ENCODE peak calls at places on chromosomes 7 and 10, in four cellular contexts. H is OCI-LY7, F is body of pancreas, U is fibroblast of pulmonary artery. V is an unnamed sample.

GRCh38 chr10:68871731-68872342 is 29.3 kb upstream of the DDX50 start:
- DNase-seq in H (no peak), F (no peak), U (peak; percentile 56), V (peak; percentile 82)

GRCh38 chr7:27148031-27148775 is 629 bp upstream of the HOXA6 start:
- DNase-seq in H (no peak), F (no peak), U (no peak), V (no peak)

GRCh38 chr7:69591805-69592204 is 6.5 kb upstream of the AUTS2 start:
- DNase-seq in H (no peak), F (no peak), U (no peak), V (no peak)

GRCh38 chr7:142598297-142598696 is 151.0 kb upstream of the PRSS1 start:
- DNase-seq in H (no peak), F (no peak), U (no peak), V (no peak)

GRCh38 chr7:51033722-51034530 is 251.2 kb upstream of the GRB10 start:
- DNase-seq in H (no peak), F (peak; percentile 36), U (no peak), V (no peak)

GRCh38 chr7:134515569-134516468 is 11.5 kb upstream of the AKR1B10 start:
- DNase-seq in H (no peak), F (no peak), U (peak; percentile 85), V (peak; percentile 68)

GRCh38 chr7:33556471-33556870 is 348.9 kb upstream of the BMPER start:
- DNase-seq in H (no peak), F (no peak), U (no peak), V (no peak)

GRCh38 chr10:73043766-73044377 is 52.8 kb downstream of the P4HA1 start:
- DNase-seq in H (no peak), F (no peak), U (no peak), V (no peak)

GRCh38 chr7:2668401-2668800 is 19.6 kb upstream of the AMZ1 start:
- DNase-seq in H (no peak), F (no peak), U (peak; percentile 90), V (no peak)

GRCh38 chr7:131197920-131198610 is 129.6 kb upstream of the MKLN1 start:
- DNase-seq in H (no peak), F (no peak), U (no peak), V (no peak)

GRCh38 chr10:57992321-57993077 is 275.2 kb downstream of the IPMK start:
- DNase-seq in H (no peak), F (peak; percentile 9), U (peak; percentile 22), V (peak; percentile 84)

GRCh38 chr7:39741942-39742623 is 118.7 kb downstream of the RALA start:
- DNase-seq in H (no peak), F (peak; percentile 32), U (peak; percentile 31), V (no peak)

GRCh38 chr10:46291817-46292572 is 5.2 kb downstream of the ANTXRL start:
- DNase-seq in H (no peak), F (no peak), U (no peak), V (no peak)

GRCh38 chr7:42661312-42661711 is 250.6 kb downstream of the C7orf25 start:
- DNase-seq in H (no peak), F (no peak), U (peak; percentile 88), V (peak; percentile 22)

GRCh38 chr10:60883187-60883586 is 60.8 kb downstream of the RHOBTB1 start:
- DNase-seq in H (peak; percentile 12), F (peak; percentile 55), U (peak; percentile 54), V (no peak)

GRCh38 chr7:140640727-140641531 is at the start of gene DENND2A:
- DNase-seq in H (no peak), F (peak; percentile 74), U (peak; percentile 58), V (no peak)

GRCh38 chr7:67636363-67637355 is 640.0 kb downstream of the TYW1 start:
- DNase-seq in H (no peak), F (peak; percentile 8), U (no peak), V (no peak)

GRCh38 chr10:14562615-14563214 is 212.0 kb downstream of the FAM107B start:
- DNase-seq in H (no peak), F (no peak), U (no peak), V (no peak)

GRCh38 chr10:14560794-14561765 is 213.6 kb downstream of the FAM107B start:
- DNase-seq in H (no peak), F (no peak), U (no peak), V (no peak)

GRCh38 chr10:14558025-14558424 is 216.7 kb downstream of the FAM107B start:
- DNase-seq in H (no peak), F (no peak), U (no peak), V (no peak)

GRCh38 chr10:14562197-14562596 is 212.5 kb downstream of the FAM107B start:
- DNase-seq in H (no peak), F (no peak), U (no peak), V (no peak)

GRCh38 chr10:14560274-14560673 is 214.4 kb downstream of the FAM107B start:
- DNase-seq in H (peak; percentile 74), F (no peak), U (peak; percentile 53), V (no peak)
- TF ChIP-seq CTCF in H (peak; percentile 68), F (no peak), U (peak; percentile 13), V (peak; percentile 32)

GRCh38 chr10:48890904-48891839 is 48.5 kb downstream of the LRRC18 start:
- DNase-seq in H (no peak), F (no peak), U (peak; percentile 6), V (no peak)

GRCh38 chr10:48898426-48898825 is 41.2 kb downstream of the LRRC18 start:
- DNase-seq in H (no peak), F (no peak), U (no peak), V (no peak)

GRCh38 chr10:48897438-48897790 is 42.2 kb downstream of the LRRC18 start:
- DNase-seq in H (no peak), F (no peak), U (no peak), V (no peak)

GRCh38 chr10:48896756-48897437 is 42.7 kb downstream of the LRRC18 start:
- DNase-seq in H (no peak), F (no peak), U (no peak), V (no peak)

GRCh38 chr10:48895198-48895720 is 44.4 kb downstream of the LRRC18 start:
- DNase-seq in H (no peak), F (no peak), U (no peak), V (no peak)
- TF ChIP-seq CTCF in H (no peak), F (no peak), U (no peak), V (no peak)

GRCh38 chr7:4765776-4766490 is 9.5 kb upstream of the AP5Z1 start:
- DNase-seq in H (no peak), F (no peak), U (no peak), V (no peak)
- TF ChIP-seq CTCF in H (peak; percentile 59), F (no peak), U (peak; percentile 34), V (peak; percentile 33)

GRCh38 chr10:43683451-43684197 is 34.9 kb upstream of the ZNF32 start:
- DNase-seq in H (peak; percentile 39), F (peak; percentile 55), U (peak; percentile 13), V (no peak)
- TF ChIP-seq CTCF in H (peak; percentile 81), F (peak; percentile 36), U (peak; percentile 51), V (peak; percentile 72)